ENCODE peak calls at places on chromosomes 4 and X, in six cellular contexts. One of them, this sample, is unnamed.

GRCh38 chrX:44314259-44314734 is 29.2 kb downstream of the EFHC2 start:
- DNase-seq in stimulated activated CD8-positive, alpha-beta memory T cell treated with anti-CD3 and anti-CD28 coated beads, Interleukin-15, amount 100 ng/mL, for 24 hours: no peak
- DNase-seq in HepG2: no peak
- DNase-seq in AG08396: peak; percentile 16
- DNase-seq in hepatocyte: peak; percentile 33
- DNase-seq in EL: peak; percentile 42
- DNase-seq in this sample: peak; percentile 75

GRCh38 chrX:3262906-3263305 is 83.5 kb downstream of the MXRA5 start:
- DNase-seq in EL: peak; percentile 83
- DNase-seq in AG08396: peak; percentile 31
- DNase-seq in hepatocyte: peak; percentile 69
- DNase-seq in stimulated activated CD8-positive, alpha-beta memory T cell treated with anti-CD3 and anti-CD28 coated beads, Interleukin-15, amount 100 ng/mL, for 24 hours: no peak
- DNase-seq in HepG2: peak; percentile 6
- DNase-seq in this sample: peak; percentile 91

GRCh38 chr4:165680821-165681220 is 192.2 kb upstream of the TLL1 start:
- DNase-seq in hepatocyte: no peak
- DNase-seq in HepG2: no peak
- DNase-seq in EL: no peak
- DNase-seq in AG08396: no peak
- DNase-seq in stimulated activated CD8-positive, alpha-beta memory T cell treated with anti-CD3 and anti-CD28 coated beads, Interleukin-15, amount 100 ng/mL, for 24 hours: no peak
- DNase-seq in this sample: no peak

GRCh38 chrX:17559728-17560379 is 177.4 kb upstream of the SCML1 start:
- DNase-seq in EL: peak; percentile 79
- DNase-seq in HepG2: no peak
- DNase-seq in AG08396: peak; percentile 69
- DNase-seq in hepatocyte: peak; percentile 25
- DNase-seq in stimulated activated CD8-positive, alpha-beta memory T cell treated with anti-CD3 and anti-CD28 coated beads, Interleukin-15, amount 100 ng/mL, for 24 hours: no peak
- DNase-seq in this sample: peak; percentile 85

GRCh38 chr4:169311643-169312365 is 41.0 kb upstream of the SH3RF1 start:
- DNase-seq in HepG2: peak; percentile 73
- DNase-seq in hepatocyte: peak; percentile 71
- DNase-seq in EL: peak; percentile 64
- DNase-seq in AG08396: peak; percentile 51
- DNase-seq in stimulated activated CD8-positive, alpha-beta memory T cell treated with anti-CD3 and anti-CD28 coated beads, Interleukin-15, amount 100 ng/mL, for 24 hours: no peak
- DNase-seq in this sample: peak; percentile 65

GRCh38 chr4:128242601-128243000 is 45.0 kb downstream of the PGRMC2 start:
- DNase-seq in EL: no peak
- DNase-seq in HepG2: no peak
- DNase-seq in hepatocyte: no peak
- DNase-seq in AG08396: no peak
- DNase-seq in stimulated activated CD8-positive, alpha-beta memory T cell treated with anti-CD3 and anti-CD28 coated beads, Interleukin-15, amount 100 ng/mL, for 24 hours: no peak
- DNase-seq in this sample: no peak

GRCh38 chr4:176001171-176002006 is 64.3 kb upstream of the WDR17 start:
- DNase-seq in stimulated activated CD8-positive, alpha-beta memory T cell treated with anti-CD3 and anti-CD28 coated beads, Interleukin-15, amount 100 ng/mL, for 24 hours: no peak
- DNase-seq in HepG2: no peak
- DNase-seq in AG08396: peak; percentile 18
- DNase-seq in hepatocyte: peak; percentile 45
- DNase-seq in EL: peak; percentile 28
- DNase-seq in this sample: peak; percentile 27

GRCh38 chr4:73839071-73839470 is 2.6 kb downstream of the CXCL6 start:
- DNase-seq in EL: no peak
- DNase-seq in HepG2: no peak
- DNase-seq in stimulated activated CD8-positive, alpha-beta memory T cell treated with anti-CD3 and anti-CD28 coated beads, Interleukin-15, amount 100 ng/mL, for 24 hours: no peak
- DNase-seq in hepatocyte: no peak
- DNase-seq in AG08396: no peak
- DNase-seq in this sample: no peak

GRCh38 chr4:27921236-27921635 is 1060.6 kb downstream of the STIM2 start:
- DNase-seq in hepatocyte: no peak
- DNase-seq in EL: peak; percentile 76
- DNase-seq in stimulated activated CD8-positive, alpha-beta memory T cell treated with anti-CD3 and anti-CD28 coated beads, Interleukin-15, amount 100 ng/mL, for 24 hours: no peak
- DNase-seq in HepG2: no peak
- DNase-seq in AG08396: no peak
- DNase-seq in this sample: no peak

GRCh38 chr4:13547563-13548041 is 3.3 kb upstream of the NKX3-2 start:
- DNase-seq in HepG2: no peak
- DNase-seq in EL: no peak
- DNase-seq in hepatocyte: peak; percentile 41
- DNase-seq in AG08396: peak; percentile 18
- DNase-seq in stimulated activated CD8-positive, alpha-beta memory T cell treated with anti-CD3 and anti-CD28 coated beads, Interleukin-15, amount 100 ng/mL, for 24 hours: no peak
- DNase-seq in this sample: no peak

GRCh38 chrX:149903889-149904748 is 23.1 kb downstream of the MAGEA8 start:
- DNase-seq in EL: peak; percentile 10
- DNase-seq in HepG2: peak; percentile 3
- DNase-seq in stimulated activated CD8-positive, alpha-beta memory T cell treated with anti-CD3 and anti-CD28 coated beads, Interleukin-15, amount 100 ng/mL, for 24 hours: no peak
- DNase-seq in AG08396: no peak
- DNase-seq in hepatocyte: peak; percentile 19
- DNase-seq in this sample: peak; percentile 30

GRCh38 chr4:173076903-173077629 is 91.5 kb upstream of the GALNT7 start:
- DNase-seq in EL: peak; percentile 2
- DNase-seq in AG08396: no peak
- DNase-seq in hepatocyte: no peak
- DNase-seq in HepG2: no peak
- DNase-seq in stimulated activated CD8-positive, alpha-beta memory T cell treated with anti-CD3 and anti-CD28 coated beads, Interleukin-15, amount 100 ng/mL, for 24 hours: no peak
- DNase-seq in this sample: peak; percentile 77

GRCh38 chrX:8364369-8365141 is 100.1 kb upstream of the VCX3B start:
- DNase-seq in stimulated activated CD8-positive, alpha-beta memory T cell treated with anti-CD3 and anti-CD28 coated beads, Interleukin-15, amount 100 ng/mL, for 24 hours: no peak
- DNase-seq in HepG2: peak; percentile 2
- DNase-seq in hepatocyte: peak; percentile 20
- DNase-seq in AG08396: no peak
- DNase-seq in EL: no peak
- DNase-seq in this sample: no peak

GRCh38 chr4:41384992-41385391 is 128.3 kb downstream of the UCHL1 start:
- DNase-seq in hepatocyte: no peak
- DNase-seq in HepG2: no peak
- DNase-seq in AG08396: no peak
- DNase-seq in EL: peak; percentile 50
- DNase-seq in stimulated activated CD8-positive, alpha-beta memory T cell treated with anti-CD3 and anti-CD28 coated beads, Interleukin-15, amount 100 ng/mL, for 24 hours: no peak
- DNase-seq in this sample: no peak

GRCh38 chrX:30971761-30972603 is 82.9 kb upstream of the TAB3 start:
- DNase-seq in hepatocyte: peak; percentile 65
- DNase-seq in EL: peak; percentile 32
- DNase-seq in stimulated activated CD8-positive, alpha-beta memory T cell treated with anti-CD3 and anti-CD28 coated beads, Interleukin-15, amount 100 ng/mL, for 24 hours: no peak
- DNase-seq in AG08396: peak; percentile 57
- DNase-seq in HepG2: peak; percentile 53
- DNase-seq in this sample: peak; percentile 36

This sample was measured in renal cortical epithelial cell.